ENCODE peak calls at places on chromosomes 11 and 22, in six cellular contexts. U, N, K, D, W and I are unnamed samples.

GRCh38 chr11:70568504-70569172 is 170.3 kb downstream of the CTTN start:
- DNase-seq in U (peak), N (peak), K (no peak), D (peak), W (no peak), I (peak)

GRCh38 chr11:77191823-77192495 is 63.9 kb downstream of the MYO7A start:
- DNase-seq in U (peak), N (no peak), K (no peak), D (peak), W (no peak), I (peak)

GRCh38 chr11:129346916-129347315 is 28.7 kb upstream of the BARX2 start:
- DNase-seq in U (no peak), N (no peak), K (no peak), D (no peak), W (no peak), I (no peak)

GRCh38 chr22:47066616-47066905 is 304.1 kb downstream of the TBC1D22A start:
- DNase-seq in U (no peak), N (no peak), K (no peak), D (no peak), W (no peak), I (no peak)

GRCh38 chr11:102883132-102883531 is 8.3 kb upstream of the MMP12 start:
- DNase-seq in U (no peak), N (no peak), K (no peak), D (no peak), W (no peak), I (no peak)

GRCh38 chr11:114559425-114560310 is at the start of gene NXPE1:
- DNase-seq in U (no peak), N (no peak), K (no peak), D (no peak), W (no peak), I (no peak)

GRCh38 chr11:86148339-86148738 is 79.5 kb upstream of the PICALM start:
- DNase-seq in U (no peak), N (no peak), K (no peak), D (no peak), W (no peak), I (no peak)

GRCh38 chr11:46248270-46249102 is 29.0 kb upstream of the CREB3L1 start:
- DNase-seq in U (peak), N (peak), K (no peak), D (no peak), W (no peak), I (no peak)

GRCh38 chr11:50333861-50334260 is 301.2 kb downstream of the OR4C45 start:
- DNase-seq in U (no peak), N (no peak), K (no peak), D (no peak), W (no peak), I (no peak)

GRCh38 chr11:59562292-59562691 is 51.0 kb downstream of the OR4D9 start:
- DNase-seq in U (no peak), N (no peak), K (no peak), D (no peak), W (no peak), I (no peak)

GRCh38 chr11:126476256-126476970 is 120.9 kb downstream of the ST3GAL4 start:
- DNase-seq in U (no peak), N (no peak), K (no peak), D (no peak), W (no peak), I (peak)

GRCh38 chr11:78428773-78429172 is 11.2 kb upstream of the GAB2 start:
- DNase-seq in U (no peak), N (no peak), K (no peak), D (no peak), W (no peak), I (no peak)

GRCh38 chr22:39384750-39385480 is 14.7 kb upstream of the TAB1 start:
- DNase-seq in U (no peak), N (no peak), K (no peak), D (peak), W (no peak), I (no peak)
- TF ChIP-seq CTCF in U (peak), N (peak), K (no peak), D (peak), W (no peak), I (no peak)

DNA sequence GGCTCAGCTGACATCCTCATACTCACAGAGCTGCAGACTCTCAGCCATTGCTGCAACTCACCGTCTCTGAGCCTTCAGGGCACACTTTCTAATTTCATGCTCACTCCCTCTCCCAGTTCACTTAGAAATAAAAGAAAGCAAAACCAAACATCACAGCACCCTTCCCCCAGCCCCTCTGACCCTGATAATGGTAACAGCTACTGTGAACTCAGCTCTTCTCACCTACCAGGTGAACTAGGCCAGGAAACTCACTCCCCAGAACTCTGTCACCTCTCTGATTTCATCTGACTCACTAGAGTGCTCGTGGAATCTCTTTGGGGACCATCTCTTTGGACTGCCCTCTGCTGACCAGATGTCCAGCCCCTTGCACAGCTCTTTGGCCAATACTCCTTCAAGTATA is 14.5 kb upstream of the PARVA start:
- DNase-seq in U (no peak), N (no peak), K (no peak), D (no peak), W (no peak), I (no peak)
- TF ChIP-seq CTCF in U (no peak), N (no peak), K (no peak), D (no peak), W (no peak), I (no peak)

DNA sequence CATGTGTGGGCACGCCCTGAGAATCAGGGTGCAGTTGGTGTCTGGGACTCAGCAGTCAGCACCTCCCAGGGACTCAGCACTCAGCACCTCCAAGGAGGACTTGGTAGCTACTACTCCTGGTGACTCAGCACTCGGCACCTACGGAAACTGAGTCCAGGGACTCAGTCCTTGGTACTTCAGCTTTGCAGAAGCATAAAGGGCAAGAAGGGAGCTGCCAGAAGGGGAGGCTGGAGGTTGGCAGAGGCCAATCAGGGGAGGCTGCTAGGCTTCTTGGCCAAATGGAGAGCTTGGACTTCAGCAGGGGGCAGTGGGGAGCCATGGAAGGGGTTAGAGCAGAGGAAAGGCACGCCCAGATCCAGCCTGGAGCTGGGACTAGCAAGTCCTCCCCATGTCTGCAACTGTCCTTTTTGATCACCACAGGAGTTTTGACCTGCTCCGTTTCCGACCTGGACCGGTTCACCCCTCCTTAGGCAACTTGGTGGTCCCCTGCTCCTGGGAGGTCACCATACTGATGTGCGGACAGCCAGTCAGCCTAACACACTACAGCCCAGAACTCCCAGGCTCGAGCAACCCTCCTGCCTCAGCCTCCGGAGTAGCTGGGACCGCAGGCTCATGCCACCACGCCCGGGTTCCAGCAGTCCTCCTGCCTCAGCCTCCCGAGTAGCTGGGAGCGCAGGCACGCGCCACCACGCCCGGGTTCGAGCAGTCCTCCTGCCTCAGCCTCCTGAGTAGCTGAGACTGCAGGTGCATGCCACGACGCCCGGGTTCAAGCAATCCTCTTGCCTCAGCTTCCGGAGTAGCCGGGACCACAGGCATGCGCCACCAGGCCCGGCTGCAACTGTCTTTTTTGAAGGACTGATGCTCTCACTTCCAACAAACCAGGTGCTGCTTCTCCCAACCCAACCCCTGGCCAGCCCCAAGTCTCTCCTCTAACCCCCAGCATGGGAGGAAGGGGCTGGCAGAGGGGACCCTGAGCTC is 1.5 kb downstream of the ANO9 start:
- DNase-seq in U (no peak), N (no peak), K (no peak), D (no peak), W (peak), I (no peak)
- TF ChIP-seq CTCF in U (no peak), N (peak), K (no peak), D (peak), W (no peak), I (no peak)

GRCh38 chr11:118609380-118610219 is 2.2 kb downstream of the PHLDB1 start:
- DNase-seq in U (peak), N (no peak), K (no peak), D (no peak), W (peak), I (peak)

GRCh38 chr11:118612378-118612777 is 5.0 kb downstream of the PHLDB1 start:
- DNase-seq in U (no peak), N (no peak), K (no peak), D (no peak), W (no peak), I (no peak)

GRCh38 chr11:118610220-118610772 is 2.9 kb downstream of the PHLDB1 start:
- DNase-seq in U (no peak), N (no peak), K (no peak), D (no peak), W (no peak), I (peak)

GRCh38 chr11:118608268-118609214 is 1.1 kb downstream of the PHLDB1 start:
- DNase-seq in U (peak), N (peak), K (peak), D (peak), W (peak), I (peak)

GRCh38 chr11:118610773-118611432 is 3.5 kb downstream of the PHLDB1 start:
- DNase-seq in U (peak), N (peak), K (no peak), D (peak), W (peak), I (peak)
- TF ChIP-seq CTCF in U (peak), N (peak), K (peak), D (peak), W (peak), I (peak)

GRCh38 chr22:24025475-24025874 is 14.4 kb downstream of the CABIN1 start:
- DNase-seq in U (no peak), N (no peak), K (no peak), D (no peak), W (no peak), I (no peak)
- TF ChIP-seq CTCF in U (no peak), N (no peak), K (no peak), D (no peak), W (no peak), I (no peak)

GRCh38 chr22:21775061-21775460 is 39.5 kb upstream of the YPEL1 start:
- DNase-seq in U (peak), N (peak), K (no peak), D (no peak), W (peak), I (no peak)
- TF ChIP-seq CTCF in U (no peak), N (no peak), K (no peak), D (no peak), W (no peak), I (no peak)

GRCh38 chr22:45082795-45083194 is 73.0 kb upstream of the PHF21B start:
- DNase-seq in U (no peak), N (no peak), K (no peak), D (no peak), W (no peak), I (no peak)

GRCh38 chr22:45087802-45088201 is 75.9 kb upstream of the NUP50 start:
- DNase-seq in U (no peak), N (no peak), K (no peak), D (no peak), W (no peak), I (no peak)

GRCh38 chr22:45083659-45084305 is 74.0 kb upstream of the PHF21B start:
- DNase-seq in U (peak), N (peak), K (no peak), D (no peak), W (no peak), I (no peak)

GRCh38 chr22:45084400-45084920 is 74.7 kb upstream of the PHF21B start:
- DNase-seq in U (no peak), N (no peak), K (no peak), D (no peak), W (no peak), I (no peak)
- TF ChIP-seq CTCF in U (no peak), N (no peak), K (no peak), D (no peak), W (no peak), I (no peak)

DNA sequence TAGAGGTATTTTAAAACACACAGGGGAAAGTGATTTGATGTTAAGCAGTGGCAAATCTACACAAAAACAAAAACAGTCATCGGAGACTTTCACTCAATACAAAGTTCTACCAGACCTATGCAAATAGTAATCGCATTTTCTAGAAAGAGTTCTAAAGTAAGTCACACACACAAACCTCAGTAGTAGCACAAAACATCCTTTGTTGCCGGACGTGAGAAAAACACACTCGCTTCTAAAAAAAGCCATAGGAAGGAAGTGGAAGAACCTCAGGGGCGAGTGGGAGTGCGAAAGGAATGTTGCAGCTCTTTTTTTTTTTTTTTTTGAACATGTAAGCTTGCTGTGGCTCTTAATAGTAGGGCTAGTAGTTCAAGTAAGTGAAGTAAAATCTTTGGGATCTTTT is 88.9 kb downstream of the MAML2 start:
- DNase-seq in U (peak), N (peak), K (no peak), D (peak), W (no peak), I (no peak)
- TF ChIP-seq CTCF in U (no peak), N (no peak), K (no peak), D (no peak), W (no peak), I (no peak)